ENCODE peak calls at places on chromosomes 1 and 21, in ten cellular contexts. N is stomach, Q is cardiac muscle cell, K is heart left ventricle, M is prostate gland, B is neural progenitor cell, T is astrocyte, U is A673, W is lower lobe of right lung, P is left lung. S is an unnamed sample. For H3K27me3 and H3K4me1, the result is how much of the 10 kb centered on the place peaks cover.

GRCh38 chr1:109228167-109228566 is 14.4 kb downstream of the SARS1 start:
- DNase-seq in N (no peak), Q (no peak), K (no peak), M (no peak), B (no peak), T (peak), U (no peak), W (no peak), P (no peak), S (no peak)

GRCh38 chr1:25529518-25530347 is 13.7 kb upstream of the LDLRAP1 start:
- DNase-seq in N (no peak), Q (no peak), K (no peak), M (no peak), B (no peak), T (no peak), U (no peak), W (no peak), P (no peak), S (no peak)

GRCh38 chr1:178091986-178092745 is 1.7 kb upstream of the RASAL2 start:
- DNase-seq in N (no peak), Q (peak), K (no peak), M (no peak), B (no peak), T (peak), U (no peak), W (no peak), P (no peak), S (no peak)

GRCh38 chr1:53278294-53278693 is 40.0 kb upstream of the MAGOH start:
- DNase-seq in N (peak), Q (peak), K (peak), M (peak), B (peak), T (no peak), U (peak), W (peak), P (peak), S (no peak)

GRCh38 chr1:23657659-23658275 is 33.8 kb upstream of the RPL11 start:
- DNase-seq in N (peak), Q (peak), K (peak), M (no peak), B (peak), T (no peak), U (peak), W (peak), P (peak), S (no peak)

GRCh38 chr1:23889074-23889473 is 21.0 kb upstream of the FUCA1 start:
- DNase-seq in N (no peak), Q (no peak), K (no peak), M (no peak), B (no peak), T (no peak), U (no peak), W (no peak), P (no peak), S (no peak)

GRCh38 chr21:31343680-31344480 is at the start of gene TIAM1:
- DNase-seq in N (peak), Q (peak), K (peak), M (peak), B (peak), T (peak), U (peak), W (peak), P (peak), S (peak)

GRCh38 chr21:40490408-40490807 is 356.6 kb downstream of the DSCAM start:
- DNase-seq in N (no peak), Q (no peak), K (no peak), M (no peak), B (no peak), T (no peak), U (no peak), W (no peak), P (no peak), S (no peak)

GRCh38 chr21:45130324-45130774 is 56.0 kb downstream of the ADARB1 start:
- DNase-seq in N (no peak), Q (peak), K (no peak), M (no peak), B (no peak), T (peak), U (peak), W (no peak), P (no peak), S (no peak)

GRCh38 chr1:41509270-41509671 is 24.8 kb upstream of the EDN2 start:
- DNase-seq in N (no peak), Q (no peak), K (no peak), M (no peak), B (no peak), T (no peak), U (no peak), W (no peak), P (no peak), S (no peak)

GRCh38 chr21:27425574-27425973 is 458.7 kb upstream of the ADAMTS5 start:
- DNase-seq in N (no peak), Q (peak), K (no peak), M (no peak), B (no peak), T (peak), U (no peak), W (no peak), P (no peak), S (no peak)

GRCh38 chr1:86833461-86834215 is 80.3 kb downstream of the SELENOF start:
- DNase-seq in N (peak), Q (peak), K (peak), M (peak), B (peak), T (peak), U (peak), W (peak), P (peak), S (peak)

GRCh38 chr1:14921057-14921456 is 232.5 kb upstream of the TMEM51 start:
- DNase-seq in N (no peak), Q (peak), K (peak), M (no peak), B (no peak), T (no peak), U (no peak), W (no peak), P (no peak), S (no peak)

GRCh38 chr1:92502247-92502646 is 15.5 kb upstream of the GFI1 start:
- DNase-seq in N (no peak), Q (peak), K (no peak), M (no peak), B (no peak), T (peak), U (no peak), W (no peak), P (no peak), S (no peak)

GRCh38 chr1:201419737-201420607 is 1.6 kb downstream of the TNNI1 start:
- DNase-seq in N (no peak), Q (peak), K (peak), M (no peak), B (no peak), T (no peak), U (no peak), W (no peak), P (no peak), S (no peak)

GRCh38 chr1:166032163-166032562 is 134.6 kb downstream of the FAM78B start:
- DNase-seq in N (no peak), Q (no peak), K (no peak), M (no peak), B (no peak), T (no peak), U (no peak), W (no peak), P (no peak), S (no peak)

GRCh38 chr1:15418811-15419515 is 9.3 kb downstream of the EFHD2 start:
- DNase-seq in N (peak), Q (peak), K (no peak), M (no peak), B (no peak), T (peak), U (peak), W (no peak), P (no peak), S (no peak)

GRCh38 chr1:234975122-234975940 is 153.3 kb downstream of the TOMM20 start:
- DNase-seq in N (no peak), Q (peak), K (no peak), M (no peak), B (no peak), T (peak), U (no peak), W (no peak), P (no peak), S (no peak)

GRCh38 chr1:100397681-100398080 is 45.4 kb downstream of the CDC14A start:
- DNase-seq in N (no peak), Q (no peak), K (no peak), M (no peak), B (no peak), T (no peak), U (no peak), W (no peak), P (no peak), S (no peak)

GRCh38 chr21:42063578-42064521 is 7.3 kb upstream of the UMODL1 start:
- DNase-seq in N (peak), Q (no peak), K (no peak), M (peak), B (peak), T (no peak), U (no peak), W (peak), P (peak), S (no peak)

GRCh38 chr21:33015091-33015490 is 10.6 kb upstream of the OLIG2 start:
- DNase-seq in N (no peak), Q (no peak), K (no peak), M (no peak), B (no peak), T (no peak), U (no peak), W (no peak), P (no peak), S (no peak)
- H3K27me3 ChIP-seq in N (half or more), Q (half or more), K (under half), M (under half), B (half or more), T (under half), U (half or more), W (half or more), P (half or more), S (under half)

GRCh38 chr1:181126871-181127587 is 38.5 kb downstream of the IER5 start:
- DNase-seq in N (peak), Q (no peak), K (no peak), M (no peak), B (no peak), T (no peak), U (peak), W (peak), P (no peak), S (no peak)

GRCh38 chr1:181127898-181128453 is 39.5 kb downstream of the IER5 start:
- DNase-seq in N (no peak), Q (no peak), K (no peak), M (no peak), B (no peak), T (no peak), U (no peak), W (no peak), P (no peak), S (no peak)

GRCh38 chr1:181124206-181124825 is 35.8 kb downstream of the IER5 start:
- DNase-seq in N (no peak), Q (no peak), K (no peak), M (no peak), B (no peak), T (no peak), U (no peak), W (no peak), P (no peak), S (no peak)

GRCh38 chr1:181128592-181129497 is 40.3 kb downstream of the IER5 start:
- DNase-seq in N (no peak), Q (no peak), K (no peak), M (no peak), B (peak), T (no peak), U (peak), W (peak), P (peak), S (no peak)

DNA sequence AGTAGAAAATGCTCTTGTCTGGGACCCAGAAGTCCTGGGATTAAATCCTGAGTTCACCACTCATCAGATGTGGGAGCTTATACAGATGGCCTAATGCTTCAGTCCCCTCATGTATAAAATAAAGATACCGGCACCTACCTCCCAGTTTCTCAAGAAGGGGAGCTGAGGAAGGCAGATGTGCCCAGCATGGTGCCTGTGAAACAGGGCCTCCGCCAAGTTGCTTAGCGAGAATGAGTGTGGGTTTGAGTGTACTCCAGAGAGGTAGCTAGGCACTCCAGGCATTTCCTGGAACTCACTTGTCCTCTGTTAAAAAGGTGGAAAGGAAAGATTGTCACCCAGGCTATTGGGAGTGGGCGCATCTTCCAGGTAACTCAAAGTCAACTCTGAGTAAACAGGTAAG is 37.8 kb downstream of the IER5 start:
- DNase-seq in N (no peak), Q (no peak), K (no peak), M (no peak), B (no peak), T (no peak), U (no peak), W (no peak), P (no peak), S (no peak)
- H3K4me1 ChIP-seq in N (under half), Q (under half), K (under half), M (under half), B (under half), T (under half), U (under half), W (under half), P (under half), S (under half)

GRCh38 chr1:115771847-115772457 is 3.4 kb upstream of the CASQ2 start:
- DNase-seq in N (peak), Q (peak), K (peak), M (peak), B (peak), T (peak), U (peak), W (peak), P (peak), S (peak)

GRCh38 chr1:115767403-115767802 is 1.1 kb downstream of the CASQ2 start:
- DNase-seq in N (no peak), Q (no peak), K (peak), M (no peak), B (no peak), T (no peak), U (no peak), W (no peak), P (no peak), S (no peak)

GRCh38 chr1:115768549-115768948 is at the start of gene CASQ2:
- DNase-seq in N (no peak), Q (no peak), K (peak), M (no peak), B (peak), T (no peak), U (no peak), W (no peak), P (no peak), S (no peak)

DNA sequence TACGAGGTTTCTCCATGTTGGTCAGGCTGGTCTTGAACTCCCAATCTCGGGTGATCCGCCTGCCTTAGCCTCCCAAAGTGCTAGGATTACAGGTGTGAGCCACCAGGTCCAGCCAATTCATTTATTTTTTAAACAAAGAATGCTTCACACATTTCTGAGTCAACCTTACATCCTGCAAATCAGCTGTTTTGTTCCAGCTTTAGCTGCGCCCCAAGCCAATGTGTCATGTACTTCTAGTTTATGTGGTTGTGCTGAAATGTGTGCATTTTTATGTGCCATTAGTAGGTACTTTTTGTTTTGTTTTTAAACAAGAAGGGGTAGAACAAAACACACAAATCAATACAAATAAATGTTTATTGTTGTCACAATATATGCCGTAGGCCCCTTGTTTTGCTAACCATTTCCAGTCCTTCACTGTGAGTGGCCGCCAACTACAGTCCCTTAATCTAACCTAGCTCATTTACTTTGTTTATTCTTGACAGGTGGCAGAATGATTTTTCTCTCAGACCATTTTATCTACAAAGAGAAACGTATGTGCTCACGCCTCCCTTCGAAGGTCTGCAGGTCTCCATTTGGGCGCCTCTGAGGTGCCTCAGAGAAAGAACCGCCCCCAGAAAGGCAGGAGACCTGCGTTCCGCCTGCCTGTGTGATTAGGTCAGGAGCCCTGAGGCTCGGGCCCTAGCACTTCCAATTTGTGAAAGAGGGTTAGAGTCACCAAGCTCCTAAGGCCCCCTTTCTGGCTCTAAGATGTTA is 2.8 kb upstream of the CASQ2 start:
- DNase-seq in N (peak), Q (no peak), K (no peak), M (no peak), B (no peak), T (no peak), U (no peak), W (no peak), P (no peak), S (no peak)
- H3K4me3 ChIP-seq in N (peak), Q (no peak), K (no peak), M (no peak), B (peak), T (no peak), U (no peak), W (no peak), P (no peak), S (peak)

DNA sequence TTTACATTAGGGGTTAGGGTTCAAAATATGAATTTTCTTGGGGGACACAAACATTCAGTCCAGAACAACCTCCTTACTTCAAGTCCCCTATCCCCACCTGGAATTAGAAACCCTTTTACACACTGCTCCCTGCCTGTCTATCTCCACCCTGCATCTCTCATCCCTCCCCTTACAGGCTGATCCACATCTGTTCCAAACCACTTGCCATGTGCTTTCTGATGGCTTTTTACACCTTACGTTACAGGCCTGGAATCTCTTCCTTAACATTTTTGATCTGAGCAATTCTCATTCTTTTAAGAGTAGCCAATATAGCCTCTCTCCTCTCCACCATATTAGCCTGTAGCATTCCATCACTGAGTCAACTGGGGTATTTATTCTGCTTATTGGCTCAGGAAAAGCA is 122.0 kb downstream of the PTBP2 start:
- DNase-seq in N (no peak), Q (no peak), K (no peak), M (no peak), B (no peak), T (no peak), U (no peak), W (no peak), P (no peak), S (no peak)
- H3K27me3 ChIP-seq in N (under half), Q (under half), K (under half), M (under half), B (under half), T (under half), U (under half), W (under half), P (under half), S (under half)

GRCh38 chr1:45667321-45668111 is 18.8 kb downstream of the GPBP1L1 start:
- DNase-seq in N (no peak), Q (no peak), K (no peak), M (no peak), B (no peak), T (no peak), U (no peak), W (no peak), P (no peak), S (no peak)

GRCh38 chr1:45669859-45670655 is 16.3 kb downstream of the GPBP1L1 start:
- DNase-seq in N (no peak), Q (no peak), K (no peak), M (no peak), B (no peak), T (peak), U (no peak), W (no peak), P (no peak), S (no peak)

GRCh38 chr1:45668526-45668925 is 17.8 kb downstream of the GPBP1L1 start:
- DNase-seq in N (no peak), Q (no peak), K (no peak), M (no peak), B (no peak), T (no peak), U (no peak), W (no peak), P (no peak), S (no peak)

GRCh38 chr1:45666836-45667235 is 19.5 kb downstream of the GPBP1L1 start:
- DNase-seq in N (no peak), Q (no peak), K (no peak), M (no peak), B (no peak), T (no peak), U (no peak), W (no peak), P (no peak), S (no peak)

DNA sequence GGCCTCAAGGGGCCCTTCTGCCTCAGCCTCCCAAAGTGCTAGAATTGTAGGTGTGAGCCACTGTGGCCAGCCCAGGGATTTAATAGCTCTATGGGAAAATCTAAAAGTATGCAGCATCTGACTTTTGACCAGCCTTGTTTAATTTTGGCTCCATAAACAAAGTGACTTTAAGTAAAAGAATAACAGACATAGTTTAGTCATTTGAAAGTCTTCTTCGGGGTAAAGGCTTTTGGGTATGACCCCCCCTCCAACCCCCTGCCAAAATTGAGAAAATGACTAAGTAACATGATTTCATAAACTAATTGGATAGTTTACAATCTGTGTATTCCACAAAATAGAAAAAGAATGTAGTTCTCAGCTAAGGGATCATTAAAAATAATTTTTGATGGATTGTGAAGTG is 17.0 kb downstream of the GPBP1L1 start:
- DNase-seq in N (no peak), Q (no peak), K (no peak), M (no peak), B (no peak), T (no peak), U (no peak), W (no peak), P (no peak), S (no peak)
- H3K4me1 ChIP-seq in N (half or more), Q (under half), K (under half), M (under half), B (under half), T (under half), U (under half), W (under half), P (under half), S (under half)

DNA sequence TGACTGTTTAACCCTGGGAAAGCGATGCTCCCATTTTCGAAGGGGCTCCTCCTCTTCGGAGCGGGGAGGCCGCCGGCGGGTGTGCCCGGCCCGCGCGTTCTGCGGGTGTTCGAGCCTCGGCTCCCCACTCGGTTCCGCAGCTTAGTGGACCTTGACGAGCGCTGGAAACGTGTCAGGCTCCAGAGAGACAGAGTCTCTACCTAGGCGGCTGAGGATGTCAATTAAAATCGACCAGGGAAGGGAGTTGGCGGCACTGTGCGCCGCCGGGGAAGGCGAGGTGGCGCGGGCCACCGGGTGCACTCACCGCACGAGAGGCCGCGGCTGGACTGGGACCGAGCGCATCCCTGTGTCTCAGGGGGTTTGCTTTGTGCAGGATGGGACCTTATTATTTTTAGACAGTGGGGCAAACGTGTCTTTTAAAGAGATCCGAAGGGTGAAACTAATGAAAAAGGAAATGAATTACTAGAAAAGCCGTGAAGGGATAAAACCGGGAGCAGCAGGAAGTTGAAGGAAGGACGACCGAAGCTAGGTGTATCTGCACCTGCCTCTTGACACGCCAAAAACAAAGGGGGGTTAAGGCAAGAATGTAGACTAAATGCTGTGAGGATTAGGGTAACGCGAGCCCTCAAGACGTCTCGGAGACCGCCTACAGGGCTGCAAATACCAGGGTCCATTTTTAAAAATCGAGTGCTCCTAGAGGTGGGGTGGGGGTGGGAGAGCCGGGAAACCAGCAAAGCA is 5.6 kb downstream of the LHX4 start:
- DNase-seq in N (no peak), Q (no peak), K (no peak), M (no peak), B (peak), T (no peak), U (no peak), W (no peak), P (no peak), S (no peak)
- H3K4me3 ChIP-seq in N (no peak), Q (no peak), K (peak), M (no peak), B (peak), T (no peak), U (no peak), W (no peak), P (no peak), S (peak)